ENCODE peak calls at places on chromosomes 12 and 14, in seven cellular contexts. S is HCT116, H is AG09309, I is A549, L is dorsolateral prefrontal cortex, K is Panc1, D is glutamatergic neuron. J is an unnamed sample.

GRCh38 chr12:54981796-54982195 is 2.8 kb downstream of the TESPA1 start:
- DNase-seq in S (no peak), K (no peak), I (no peak), L (no peak), D (no peak), H (no peak), J (no peak)

GRCh38 chr12:109232731-109233130 is 76.4 kb downstream of the FOXN4 start:
- DNase-seq in S (no peak), K (no peak), L (peak; percentile 36), I (no peak), H (no peak), D (no peak), J (no peak)

GRCh38 chr12:79409562-79409961 is 281.2 kb downstream of the PAWR start:
- DNase-seq in I (no peak), H (no peak), S (no peak), K (no peak), L (no peak), D (no peak), J (peak; percentile 47)

GRCh38 chr14:99516156-99517045 is 35.2 kb downstream of the CCNK start:
- DNase-seq in D (no peak), S (no peak), K (no peak), L (peak; percentile 31), I (no peak), H (no peak), J (no peak)

GRCh38 chr14:100155881-100156645 is 3.4 kb downstream of the DEGS2 start:
- DNase-seq in D (no peak), L (no peak), S (no peak), K (no peak), I (peak; percentile 39), H (no peak), J (no peak)

GRCh38 chr12:125015680-125016310 is 22.4 kb downstream of the BRI3BP start:
- DNase-seq in S (no peak), D (no peak), I (no peak), L (peak; percentile 71), K (no peak), H (no peak), J (no peak)

GRCh38 chr12:122951979-122952892 is 14.0 kb downstream of the ABCB9 start:
- DNase-seq in K (no peak), H (no peak), D (peak; percentile 78), I (peak; percentile 79), S (peak; percentile 59), L (peak; percentile 82), J (peak; percentile 77)

GRCh38 chr12:109739747-109740693 is 26.4 kb downstream of the FAM222A start:
- DNase-seq in D (peak; percentile 56), I (no peak), S (no peak), H (no peak), K (no peak), L (peak; percentile 21), J (peak; percentile 5)

GRCh38 chr12:106049546-106049945 is 89.2 kb downstream of the NUAK1 start:
- DNase-seq in H (no peak), S (no peak), I (no peak), L (no peak), D (no peak), K (no peak), J (no peak)

GRCh38 chr12:67451206-67451605 is 182.0 kb downstream of the CAND1 start:
- DNase-seq in H (no peak), K (no peak), S (no peak), I (no peak), D (no peak), L (no peak), J (no peak)

GRCh38 chr14:99150236-99150635 is 121.8 kb downstream of the BCL11B start:
- DNase-seq in D (no peak), S (no peak), H (no peak), K (no peak), I (no peak), L (no peak), J (no peak)

DNA sequence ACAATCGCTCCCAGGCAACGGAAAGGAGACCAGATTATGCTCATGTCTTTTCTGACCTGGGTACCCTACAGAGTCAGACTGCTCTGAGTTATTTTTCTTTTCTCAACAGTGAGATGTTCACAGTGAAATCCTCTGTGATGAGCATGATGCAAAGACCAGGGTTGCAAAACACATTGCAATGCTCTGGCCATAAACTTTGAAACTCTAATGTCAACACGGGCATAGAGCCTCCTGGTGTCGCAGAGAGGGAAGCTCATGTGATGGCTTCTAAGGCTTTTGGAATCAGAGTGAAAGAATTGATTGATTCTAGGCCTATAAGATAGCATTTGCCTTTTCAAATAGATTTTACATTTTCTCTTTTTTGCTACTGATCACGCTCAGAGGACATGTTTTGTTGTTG is 193.4 kb downstream of the RASSF9 start:
- DNase-seq in D (no peak), L (no peak), H (peak; percentile 67), S (no peak), I (peak; percentile 37), K (no peak), J (peak; percentile 80)
- TF ChIP-seq CTCF in D (no peak), L (no peak), H (peak; percentile 68), S (no peak), I (no peak), K (no peak), J (peak; percentile 57)

DNA sequence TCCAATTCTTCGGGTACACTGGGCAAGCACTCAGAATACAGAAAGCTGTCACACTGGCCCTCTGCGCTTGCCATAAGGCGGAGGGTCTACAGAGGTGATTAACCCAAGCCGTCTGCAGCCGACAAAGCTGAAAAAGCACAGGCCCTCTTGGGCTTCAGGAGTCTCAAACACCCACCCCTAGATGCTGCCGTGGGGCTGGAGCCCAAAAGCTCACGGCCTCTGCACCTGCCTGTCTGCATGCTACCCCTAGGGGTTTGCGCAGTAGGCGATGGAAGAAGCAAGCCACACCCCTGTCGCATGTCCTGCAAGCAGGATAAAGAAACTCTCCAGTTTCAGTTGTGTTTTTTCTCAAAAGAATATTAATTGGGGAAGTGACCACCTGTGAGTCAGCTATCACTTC is 118.8 kb upstream of the PLEKHA5 start:
- DNase-seq in I (no peak), S (no peak), D (no peak), L (no peak), K (no peak), H (no peak), J (no peak)
- TF ChIP-seq CTCF in I (no peak), S (no peak), D (no peak), L (no peak), K (no peak), H (no peak), J (no peak)

DNA sequence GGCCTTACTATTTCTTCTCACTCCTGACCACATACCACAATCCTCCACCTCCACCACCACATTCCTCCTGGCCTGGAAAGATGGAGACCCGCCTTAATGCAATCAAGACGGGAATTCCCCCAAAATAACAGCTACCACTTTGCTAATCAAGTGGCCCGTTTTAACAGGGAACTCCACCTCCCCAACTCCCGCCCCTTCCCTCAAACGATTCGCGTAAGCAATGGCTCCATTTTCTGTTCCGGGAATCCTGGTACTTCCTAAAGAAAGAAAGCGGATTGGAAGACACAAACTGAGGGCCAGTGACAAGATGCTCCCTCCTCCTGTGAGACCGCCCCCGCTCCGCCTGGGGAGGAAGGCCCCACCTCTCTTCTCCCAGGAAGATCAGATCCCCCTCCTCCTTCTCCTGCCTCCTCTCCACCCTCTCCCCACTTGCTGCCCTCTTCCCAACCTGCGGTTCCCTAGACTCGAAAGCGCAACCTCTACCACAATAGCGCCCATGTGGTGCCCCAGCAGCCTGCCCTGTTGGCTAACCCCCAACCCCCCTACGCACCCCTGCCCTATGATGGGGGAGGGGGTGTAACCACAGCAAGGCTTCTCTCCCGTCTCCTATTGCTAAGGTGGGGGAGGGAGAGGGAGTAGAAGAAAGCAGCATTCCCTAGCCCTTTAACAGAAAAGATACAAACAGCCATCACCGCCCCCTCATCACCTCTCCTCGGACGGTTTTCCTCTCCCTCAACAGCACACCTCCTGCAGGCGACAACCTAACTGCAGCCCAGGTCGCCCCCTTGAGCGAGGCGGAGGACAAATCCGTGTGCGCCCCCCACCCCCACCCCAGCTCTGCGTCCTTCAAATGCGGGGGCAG is 777 bp downstream of the ARF3 start:
- DNase-seq in K (no peak), I (peak; percentile 96), D (peak; percentile 82), L (peak; percentile 71), H (peak; percentile 84), S (peak; percentile 93), J (peak; percentile 98)
- TF ChIP-seq CTCF in K (no peak), I (no peak), D (no peak), L (no peak), H (no peak), S (no peak), J (no peak)

GRCh38 chr14:24215495-24216344 is at the start of gene MDP1:
- DNase-seq in I (peak; percentile 90), H (peak; percentile 59), D (peak; percentile 87), L (peak; percentile 91), S (peak; percentile 78), K (no peak), J (peak; percentile 88)
- TF ChIP-seq CTCF in I (peak; percentile 56), H (peak; percentile 54), D (peak; percentile 22), L (peak; percentile 87), S (peak; percentile 40), K (peak; percentile 82), J (peak; percentile 57)

DNA sequence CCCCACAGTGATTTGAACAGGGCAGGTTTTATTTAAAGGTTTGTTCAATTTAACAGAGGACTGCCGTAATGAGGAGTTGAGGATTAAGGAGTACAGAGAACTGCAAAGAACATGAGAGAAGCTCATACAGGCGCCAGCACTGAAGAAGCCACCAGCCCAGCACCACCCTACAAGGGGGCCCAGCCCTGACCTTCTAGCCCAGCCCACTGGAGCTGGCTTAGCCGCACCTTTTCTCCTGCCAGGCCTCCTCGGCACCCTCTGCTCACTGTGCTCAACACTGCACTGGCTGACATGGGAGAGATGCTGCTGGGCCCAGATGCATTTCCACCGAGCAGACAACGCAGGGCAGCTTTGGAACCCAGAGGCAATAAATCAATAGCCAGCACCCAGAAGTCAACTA is 36.5 kb upstream of the SFSWAP start:
- DNase-seq in D (no peak), I (no peak), L (no peak), H (no peak), S (no peak), K (no peak), J (no peak)
- TF ChIP-seq CTCF in D (no peak), I (no peak), L (no peak), H (no peak), S (no peak), K (no peak), J (no peak)

DNA sequence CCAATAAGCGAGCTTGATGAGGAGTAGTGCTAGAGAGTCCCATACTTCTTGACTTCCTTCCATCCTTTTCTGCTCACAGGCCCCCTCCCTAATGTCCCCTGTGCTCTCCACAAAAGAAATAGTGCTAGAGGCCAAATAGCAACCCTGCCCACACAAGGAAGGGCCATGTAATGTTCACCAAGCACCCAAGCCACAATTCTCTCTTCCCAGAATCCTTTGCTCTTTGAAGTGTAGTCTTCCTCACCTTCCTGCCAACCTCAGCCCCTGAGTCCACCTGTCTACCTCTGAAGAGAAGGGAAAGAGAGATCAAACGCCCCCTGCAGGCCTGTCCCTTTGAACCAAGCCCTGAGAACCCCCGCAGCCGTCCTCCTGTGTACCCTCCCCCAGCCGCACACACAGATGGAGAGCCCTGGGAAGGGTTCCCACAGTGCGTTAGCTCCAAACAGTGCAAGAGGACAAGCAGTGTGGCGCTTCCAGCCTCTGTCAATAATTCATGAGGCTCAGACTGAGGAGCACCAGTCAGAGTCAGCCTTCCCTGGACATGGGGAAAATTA is 1.9 kb upstream of the DHRS4 start:
- DNase-seq in L (peak; percentile 45), D (peak; percentile 64), I (no peak), S (no peak), K (no peak), H (no peak), J (no peak)
- TF ChIP-seq CTCF in L (no peak), D (peak; percentile 42), I (no peak), S (no peak), K (peak; percentile 17), H (peak; percentile 6), J (peak; percentile 14)

DNA sequence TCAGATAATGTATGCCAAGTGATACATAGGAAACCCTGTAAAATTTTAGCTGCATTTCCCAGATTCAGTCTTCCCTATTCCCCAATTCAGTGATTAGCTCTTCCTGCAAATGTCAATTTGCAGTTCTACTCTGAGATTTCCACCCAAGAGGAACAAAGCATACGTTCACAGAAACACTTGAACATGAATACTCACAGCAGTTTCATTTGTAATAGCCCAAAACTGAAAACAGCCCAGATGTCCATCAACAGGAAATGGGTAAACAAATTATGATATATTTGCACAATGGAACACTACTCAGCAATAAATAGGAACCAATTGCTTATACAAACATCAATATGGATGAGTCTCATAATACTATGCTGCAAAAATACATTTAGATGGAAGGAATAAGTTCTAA is 194.2 kb downstream of the GXYLT1 start:
- DNase-seq in S (no peak), I (no peak), L (no peak), D (no peak), K (no peak), H (no peak), J (no peak)
- TF ChIP-seq CTCF in S (no peak), I (no peak), L (no peak), D (no peak), K (no peak), H (no peak), J (no peak)